ENCODE peak calls at places on chromosome 9, in nine cellular contexts. L is mammary epithelial cell, S is transverse colon, N is left ventricle myocardium inferior, Q is A549, I is sigmoid colon, Z is heart left ventricle, U is body of pancreas, Y is psoas muscle. D is an unnamed sample.
A peak's percentile ranks its signal among the peaks of the same experiment; 100 is the strongest.

GRCh38 chr9:123556464-123557435 is 200.8 kb downstream of the CRB2 start:
- DNase-seq in L (no peak), S (no peak), N (no peak), Q (no peak), I (no peak), Z (no peak), U (no peak), Y (no peak), D (no peak)

GRCh38 chr9:133759146-133759900 is 21.2 kb upstream of the SARDH start:
- DNase-seq in L (no peak), S (no peak), N (peak; percentile 55), Q (no peak), I (peak; percentile 68), Z (peak; percentile 48), U (no peak), Y (peak; percentile 54), D (no peak)

GRCh38 chr9:120913673-120914266 is 12.8 kb downstream of the TRAF1 start:
- DNase-seq in L (no peak), S (no peak), N (no peak), Q (no peak), I (no peak), Z (no peak), U (no peak), Y (no peak), D (no peak)

GRCh38 chr9:124306098-124306735 is 48.5 kb downstream of the NEK6 start:
- DNase-seq in L (peak; percentile 68), S (no peak), N (no peak), Q (peak; percentile 82), I (no peak), Z (no peak), U (no peak), Y (no peak), D (no peak)

GRCh38 chr9:14797442-14797841 is 74.9 kb upstream of the CER1 start:
- DNase-seq in L (peak; percentile 3), S (no peak), N (no peak), Q (no peak), I (no peak), Z (no peak), U (no peak), Y (no peak), D (no peak)

GRCh38 chr9:38393128-38393809 is 767 bp downstream of the ALDH1B1 start:
- DNase-seq in L (no peak), S (no peak), N (no peak), Q (peak; percentile 26), I (no peak), Z (no peak), U (no peak), Y (no peak), D (no peak)

GRCh38 chr9:68739631-68740174 is 34.7 kb downstream of the PIP5K1B start:
- DNase-seq in L (no peak), S (peak; percentile 66), N (no peak), Q (no peak), I (no peak), Z (no peak), U (peak; percentile 19), Y (no peak), D (no peak)

GRCh38 chr9:137435980-137436760 is 5.0 kb downstream of the ENTPD8 start:
- DNase-seq in L (peak; percentile 80), S (peak; percentile 86), N (peak; percentile 38), Q (peak; percentile 96), I (peak; percentile 88), Z (peak; percentile 63), U (peak; percentile 99), Y (peak; percentile 80), D (peak; percentile 84)

GRCh38 chr9:71910602-71911060 is 362 bp downstream of the ABHD17B start:
- DNase-seq in L (no peak), S (no peak), N (no peak), Q (no peak), I (no peak), Z (no peak), U (no peak), Y (no peak), D (no peak)

GRCh38 chr9:80522465-80522864 is 950.7 kb downstream of the TLE4 start:
- DNase-seq in L (no peak), S (no peak), N (no peak), Q (no peak), I (no peak), Z (no peak), U (no peak), Y (no peak), D (no peak)

GRCh38 chr9:127927457-127928231 is 2.9 kb downstream of the PIP5KL1 start:
- DNase-seq in L (peak; percentile 44), S (peak; percentile 84), N (no peak), Q (no peak), I (no peak), Z (no peak), U (peak; percentile 76), Y (no peak), D (no peak)

GRCh38 chr9:82116538-82116937 is 128.0 kb downstream of the SPATA31D1 start:
- DNase-seq in L (no peak), S (no peak), N (no peak), Q (no peak), I (no peak), Z (no peak), U (no peak), Y (no peak), D (no peak)

GRCh38 chr9:136865768-136866103 is 372 bp downstream of the EDF1 start:
- DNase-seq in L (no peak), S (peak; percentile 66), N (no peak), Q (no peak), I (peak; percentile 74), Z (peak; percentile 49), U (peak; percentile 59), Y (peak; percentile 44), D (peak; percentile 41)

GRCh38 chr9:133832836-133833235 is 94.7 kb upstream of the SARDH start:
- DNase-seq in L (no peak), S (no peak), N (no peak), Q (no peak), I (no peak), Z (no peak), U (no peak), Y (no peak), D (no peak)

GRCh38 chr9:90802534-90802933 is 915 bp downstream of the SYK start:
- DNase-seq in L (no peak), S (no peak), N (no peak), Q (no peak), I (no peak), Z (no peak), U (no peak), Y (no peak), D (no peak)

GRCh38 chr9:124477211-124478013 is 27.2 kb downstream of the ADGRD2 start:
- DNase-seq in L (peak; percentile 12), S (no peak), N (no peak), Q (peak; percentile 58), I (no peak), Z (no peak), U (no peak), Y (no peak), D (no peak)

DNA sequence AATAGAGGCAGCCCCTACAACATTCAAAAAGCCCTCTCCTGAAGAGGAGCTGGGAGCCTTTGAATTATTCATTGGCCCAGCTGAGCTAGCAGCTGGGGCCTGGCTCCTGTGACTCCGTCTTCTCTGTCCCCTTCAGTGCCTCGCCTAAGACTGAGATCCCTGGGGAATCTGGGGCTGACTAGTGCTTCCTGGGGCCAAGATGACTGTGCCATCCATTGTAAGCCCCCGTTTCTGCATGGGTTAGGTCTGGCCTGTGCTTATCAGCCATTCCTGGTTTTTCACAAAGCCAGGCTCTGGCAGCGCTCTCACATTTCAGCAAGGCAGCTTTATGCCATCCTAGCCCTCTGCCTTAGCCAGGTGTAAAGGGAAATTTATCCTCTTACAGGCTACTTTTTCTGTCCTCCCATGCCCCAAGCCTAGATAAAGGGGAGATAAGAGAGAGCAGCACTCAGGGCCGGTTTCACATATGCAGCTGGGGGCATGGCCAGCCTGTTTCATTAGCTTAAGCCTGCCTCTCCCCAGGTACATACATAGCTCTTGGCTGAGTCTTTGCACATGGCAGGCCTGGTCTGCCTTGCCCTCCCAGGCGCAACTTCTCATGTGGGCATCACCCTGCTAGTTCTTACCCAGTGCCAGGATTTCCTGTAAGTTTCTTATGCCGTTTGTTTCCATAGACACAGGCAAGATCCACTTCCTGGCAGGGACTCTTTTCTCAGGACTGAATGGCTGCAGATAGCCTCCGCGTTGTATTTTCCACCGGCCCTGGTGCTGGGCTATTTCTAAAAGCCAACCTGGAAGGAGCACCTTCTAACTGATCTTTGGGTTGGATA is 15.8 kb downstream of the PTPA start:
- DNase-seq in L (no peak), S (no peak), N (no peak), Q (no peak), I (no peak), Z (no peak), U (no peak), Y (no peak), D (no peak)
- H3K27ac ChIP-seq in L (no peak overlapping the region), S (no peak overlapping the region), N (no peak overlapping the region), Q (no peak overlapping the region), I (no peak overlapping the region), Z (no peak overlapping the region), U (no peak overlapping the region), Y (peak overlapping the region; percentile 3), D (peak overlapping the region; percentile 11)

DNA sequence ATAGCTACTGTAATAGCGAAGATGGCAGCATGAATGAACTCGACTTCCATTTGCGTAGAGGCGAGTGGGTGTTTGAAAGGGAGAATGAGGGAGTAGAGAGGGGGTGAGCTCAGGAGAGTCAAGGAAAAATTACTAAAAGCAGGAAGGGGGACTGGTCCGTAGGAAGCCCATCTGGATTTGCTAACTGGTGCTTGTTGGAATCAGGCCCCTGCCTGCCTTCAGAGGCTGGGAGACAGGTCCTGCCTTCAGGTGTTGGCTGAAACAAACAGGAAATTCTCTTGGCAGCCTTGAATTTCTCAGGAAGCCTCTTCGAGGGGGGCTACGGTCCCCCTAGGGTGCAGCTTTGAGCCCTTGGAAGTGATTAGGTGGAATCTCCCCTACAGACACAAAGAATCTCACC is 121.7 kb downstream of the OLFM1 start:
- DNase-seq in L (no peak), S (no peak), N (no peak), Q (no peak), I (no peak), Z (peak; percentile 3), U (no peak), Y (no peak), D (no peak)
- H3K9me3 ChIP-seq in L (peaks cover 33% of the 10 kb centered on the region), S (no peaks in the 10 kb centered on the region), N (peaks cover 12% of the 10 kb centered on the region), Q (peaks cover 7% of the 10 kb centered on the region), I (no peaks in the 10 kb centered on the region), Z (peaks cover 6% of the 10 kb centered on the region), U (peaks cover 5% of the 10 kb centered on the region), Y (no peaks in the 10 kb centered on the region), D (no peaks in the 10 kb centered on the region)

DNA sequence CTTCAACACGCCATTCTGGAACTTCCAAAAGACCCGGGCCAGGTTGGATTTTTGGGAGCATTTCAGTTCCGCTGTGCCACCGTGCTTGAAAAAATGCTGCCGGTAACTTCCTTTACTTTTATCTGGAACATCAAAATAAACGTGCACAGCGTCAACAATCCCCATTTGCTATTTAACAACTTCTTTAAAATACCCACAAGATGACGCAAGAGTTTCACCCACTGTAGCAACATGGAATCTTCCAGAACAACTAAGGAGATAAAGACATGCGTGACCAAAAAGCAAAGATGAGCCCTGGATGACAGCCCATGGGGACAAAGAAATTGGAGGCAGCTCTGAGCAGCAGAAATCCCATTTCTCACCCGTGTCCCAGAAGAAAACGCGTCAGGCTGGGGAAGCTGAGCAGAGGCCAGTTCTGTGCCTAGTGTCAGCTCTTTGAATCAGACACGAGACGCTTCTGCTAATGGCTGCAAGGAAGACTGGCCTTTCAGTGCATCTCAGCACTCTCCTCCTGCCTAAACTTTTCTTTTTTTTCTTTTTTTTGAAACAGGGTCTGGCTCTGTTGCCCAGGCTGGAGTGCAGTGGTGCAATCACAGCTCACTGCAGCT is 61.3 kb downstream of the SECISBP2 start:
- DNase-seq in L (no peak), S (no peak), N (no peak), Q (no peak), I (no peak), Z (no peak), U (no peak), Y (no peak), D (no peak)
- H3K27ac ChIP-seq in L (no peak overlapping the region), S (no peak overlapping the region), N (no peak overlapping the region), Q (no peak overlapping the region), I (no peak overlapping the region), Z (no peak overlapping the region), U (no peak overlapping the region), Y (no peak overlapping the region), D (no peak overlapping the region)

GRCh38 chr9:40927260-40927631 is 201.2 kb downstream of the FOXD4L6 start:
- DNase-seq in L (no peak), S (no peak), N (no peak), Q (no peak), I (no peak), Z (no peak), U (no peak), Y (no peak), D (no peak)
- H3K9me3 ChIP-seq in L (peaks cover 5% of the 10 kb centered on the region), S (peaks cover 72% of the 10 kb centered on the region), N (peaks cover 96% of the 10 kb centered on the region), Q (peaks cover 83% of the 10 kb centered on the region), I (peaks cover 66% of the 10 kb centered on the region), Z (peaks cover 79% of the 10 kb centered on the region), U (peaks cover 87% of the 10 kb centered on the region), Y (peaks cover 75% of the 10 kb centered on the region), D (no peaks in the 10 kb centered on the region)